ENCODE peak calls at places on chromosomes 1 and 21, in four cellular contexts. S is A549, Z is heart left ventricle, H is uterus. C is an unnamed sample.

GRCh38 chr1:174405219-174405618 is 42.5 kb upstream of the GPR52 start:
- DNase-seq in Z (no peak), H (no peak), S (no peak), C (no peak)

GRCh38 chr1:203789966-203790365 is 5.5 kb upstream of the ZBED6 start:
- DNase-seq in Z (no peak), H (no peak), S (no peak), C (no peak)

GRCh38 chr21:46078322-46078981 is 19.5 kb upstream of the COL6A2 start:
- DNase-seq in S (no peak), Z (no peak), H (peak), C (peak)

GRCh38 chr1:3571263-3571662 is 40.0 kb downstream of the MEGF6 start:
- DNase-seq in S (no peak), H (no peak), Z (no peak), C (no peak)

GRCh38 chr1:53288247-53289049 is 39.4 kb downstream of the LRP8 start:
- DNase-seq in Z (no peak), S (no peak), H (no peak), C (no peak)

GRCh38 chr21:14881863-14882262 is 182.9 kb downstream of the NRIP1 start:
- DNase-seq in S (no peak), Z (no peak), H (no peak), C (no peak)

GRCh38 chr1:181179980-181180964 is 91.8 kb downstream of the IER5 start:
- DNase-seq in H (peak), S (no peak), Z (peak), C (no peak)

GRCh38 chr1:228163004-228163753 is 2.4 kb upstream of the IBA57 start:
- DNase-seq in S (no peak), H (peak), Z (peak), C (no peak)

GRCh38 chr1:203116048-203116810 is 11.3 kb upstream of the ADORA1 start:
- DNase-seq in S (no peak), H (no peak), Z (no peak), C (peak)

GRCh38 chr1:45833361-45833760 is 29.9 kb downstream of the MAST2 start:
- DNase-seq in H (no peak), Z (no peak), S (no peak), C (no peak)

GRCh38 chr1:112061056-112061455 is 71.6 kb upstream of the KCND3 start:
- DNase-seq in H (no peak), S (no peak), Z (no peak), C (no peak)

GRCh38 chr1:113758631-113759340 is 500 bp downstream of the PHTF1 start:
- DNase-seq in S (peak), H (peak), Z (peak), C (peak)

GRCh38 chr1:28973850-28974841 is 59.8 kb downstream of the EPB41 start:
- DNase-seq in H (no peak), Z (no peak), S (no peak), C (no peak)

GRCh38 chr1:10753279-10753678 is 43.2 kb downstream of the CASZ1 start:
- DNase-seq in Z (no peak), S (no peak), H (no peak), C (no peak)

GRCh38 chr21:28215214-28215954 is 777.3 kb downstream of the LTN1 start:
- DNase-seq in H (peak), S (no peak), Z (peak), C (no peak)

GRCh38 chr1:31811605-31812004 is 4.2 kb downstream of the SPOCD1 start:
- DNase-seq in S (no peak), H (no peak), Z (no peak), C (no peak)

GRCh38 chr21:37915941-37916794 is at the start of gene KCNJ6:
- DNase-seq in H (no peak), S (peak), Z (peak), C (no peak)

GRCh38 chr1:185207178-185207577 is 50.2 kb downstream of the SWT1 start:
- DNase-seq in H (no peak), S (no peak), Z (no peak), C (no peak)

GRCh38 chr1:62180649-62181048 is 14.0 kb upstream of the L1TD1 start:
- DNase-seq in S (no peak), Z (peak), H (no peak), C (no peak)

GRCh38 chr1:9996624-9997582 is at the start of gene RBP7:
- DNase-seq in S (peak), Z (peak), H (peak), C (peak)

GRCh38 chr1:242199861-242200458 is 201.1 kb upstream of the MAP1LC3C start:
- DNase-seq in S (no peak), H (no peak), Z (no peak), C (no peak)

GRCh38 chr1:207298666-207299065 is 22.8 kb upstream of the CD55 start:
- DNase-seq in Z (no peak), S (no peak), H (no peak), C (no peak)

GRCh38 chr1:94866178-94866822 is 46.1 kb downstream of the SLC44A3 start:
- DNase-seq in Z (no peak), S (no peak), H (no peak), C (no peak)

GRCh38 chr1:119771016-119771415 is 2.3 kb upstream of the HMGCS2 start:
- DNase-seq in Z (no peak), S (no peak), H (no peak), C (no peak)

GRCh38 chr21:29496337-29496736 is 197.6 kb downstream of the BACH1 start:
- DNase-seq in S (no peak), Z (no peak), H (no peak), C (no peak)

GRCh38 chr21:29499229-29499628 is 200.5 kb downstream of the BACH1 start:
- DNase-seq in S (no peak), H (no peak), Z (no peak), C (no peak)

GRCh38 chr21:29504751-29505321 is 206.1 kb downstream of the BACH1 start:
- DNase-seq in H (no peak), Z (no peak), S (no peak), C (no peak)

GRCh38 chr21:29501451-29501850 is 202.7 kb downstream of the BACH1 start:
- DNase-seq in H (no peak), Z (no peak), S (no peak), C (no peak)

GRCh38 chr21:29499734-29500343 is 201.1 kb downstream of the BACH1 start:
- DNase-seq in H (no peak), Z (no peak), S (peak), C (no peak)
- TF ChIP-seq CTCF in H (no peak), Z (peak), S (peak), C (peak)

GRCh38 chr1:239844833-239845232 is 246.8 kb upstream of the FMN2 start:
- DNase-seq in Z (no peak), S (no peak), H (no peak), C (no peak)

GRCh38 chr1:239835946-239836345 is 255.7 kb upstream of the FMN2 start:
- DNase-seq in Z (no peak), H (no peak), S (no peak), C (no peak)

GRCh38 chr1:239841635-239842034 is 250.0 kb upstream of the FMN2 start:
- DNase-seq in Z (no peak), H (no peak), S (no peak), C (no peak)

GRCh38 chr1:239843556-239843955 is 248.1 kb upstream of the FMN2 start:
- DNase-seq in H (no peak), S (no peak), Z (no peak), C (no peak)

DNA sequence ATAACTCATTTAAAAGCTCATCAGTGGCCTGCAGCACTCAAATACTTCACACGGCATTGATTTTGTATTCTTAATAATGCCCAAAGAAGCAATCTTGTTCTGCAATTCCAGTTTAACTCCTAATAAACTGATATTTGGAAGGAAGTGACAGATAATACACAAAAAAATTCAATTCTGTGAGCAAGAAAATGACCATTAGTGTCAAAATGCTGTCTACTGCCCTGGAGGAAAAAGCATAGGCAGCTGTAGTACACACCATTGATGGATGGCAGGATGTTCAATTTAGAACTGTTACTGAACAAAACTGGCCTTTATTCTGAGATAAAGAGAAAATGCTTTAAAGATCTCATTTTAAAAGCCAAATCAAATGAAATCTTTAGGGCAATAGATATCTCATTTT is 251.4 kb upstream of the FMN2 start:
- DNase-seq in Z (no peak), H (no peak), S (no peak), C (no peak)
- TF ChIP-seq POLR2A in Z (no peak), H (no peak), S (no peak), C (no peak)

DNA sequence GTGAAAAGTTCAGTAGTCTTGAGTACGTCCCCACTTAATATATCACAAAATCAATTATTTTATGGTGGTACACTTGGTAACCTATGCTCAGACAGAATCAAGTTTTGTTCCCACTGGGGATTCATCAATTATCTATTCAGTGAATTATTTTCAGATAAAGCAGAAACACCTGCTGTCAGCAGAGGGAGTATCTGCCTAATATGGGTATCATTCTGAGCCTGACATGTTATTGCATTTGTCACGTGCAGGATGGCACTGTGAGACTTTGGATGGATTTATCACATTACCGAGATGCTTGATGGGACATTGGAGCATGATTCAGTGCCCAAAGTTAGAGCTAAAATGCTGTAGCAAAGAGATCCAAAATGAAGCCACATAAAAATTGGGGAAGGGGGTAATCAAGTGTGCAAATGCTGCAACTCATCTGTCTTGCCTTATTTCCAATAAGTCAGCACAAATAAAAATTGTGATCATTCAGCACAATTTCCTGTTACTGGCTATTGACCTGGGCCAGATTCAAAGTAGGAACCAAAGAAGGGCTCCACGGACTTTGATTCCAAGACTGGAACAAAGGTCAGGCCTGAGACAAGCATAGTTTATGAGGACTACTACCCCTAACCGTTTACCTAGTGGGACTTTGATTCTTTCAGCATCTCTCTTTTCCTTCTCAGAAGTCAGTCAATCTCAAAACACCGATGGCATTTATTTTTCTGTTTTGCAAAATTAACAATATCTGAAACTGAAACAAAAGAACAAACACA is 657.7 kb downstream of the LMO4 start:
- DNase-seq in Z (no peak), H (no peak), S (no peak), C (peak)
- TF ChIP-seq CTCF in Z (no peak), H (no peak), S (peak), C (peak)

GRCh38 chr1:21317035-21317689 is 26.9 kb upstream of the ECE1 start:
- DNase-seq in Z (peak), S (no peak), H (peak), C (no peak)
- TF ChIP-seq POLR2A in Z (no peak), S (no peak), H (no peak), C (no peak)